ENCODE peak calls at places on chromosomes 7 and 10, in nine cellular contexts. M is hippocampal formation; P is thoracic aorta; H is body of pancreas; A is activated CD4-positive, alpha-beta T cell treated with anti-CD3 and anti-CD28 coated beads, Interleukin-2, amount 10 ng/mL, durations not matched to agents 7 days and 5 days; D is fibroblast of gingiva; Q is T follicular helper cell; F is A549; B is HuH-7. V is an unnamed sample.

GRCh38 chr7:106064836-106065559 is 47.1 kb downstream of the SYPL1 start:
- DNase-seq in P (peak), D (peak), A (no peak), H (peak), M (peak), Q (no peak), F (peak), B (peak), V (peak)

GRCh38 chr7:145863-146262 is 46.5 kb upstream of the FAM20C start:
- DNase-seq in Q (no peak), H (no peak), P (no peak), B (no peak), A (no peak), D (no peak), M (no peak), F (no peak), V (no peak)

GRCh38 chr10:119252051-119252465 is 44.7 kb downstream of the GRK5 start:
- DNase-seq in B (peak), A (no peak), H (no peak), Q (no peak), D (peak), M (no peak), F (no peak), P (no peak), V (peak)

GRCh38 chr7:87218941-87219544 is 489 bp downstream of the TMEM243 start:
- DNase-seq in F (peak), A (peak), D (peak), H (peak), B (peak), Q (no peak), P (no peak), M (no peak), V (no peak)

GRCh38 chr7:155590215-155591023 is 44.1 kb upstream of the CNPY1 start:
- DNase-seq in F (no peak), P (no peak), B (peak), Q (no peak), A (peak), M (no peak), H (peak), D (no peak), V (peak)

GRCh38 chr10:124319926-124320391 is 98.8 kb downstream of the OAT start:
- DNase-seq in F (no peak), B (no peak), D (peak), M (no peak), A (no peak), Q (no peak), P (no peak), H (no peak), V (no peak)

GRCh38 chr7:143492043-143492471 is 14.4 kb downstream of the TAS2R41 start:
- DNase-seq in M (no peak), F (peak), D (peak), Q (no peak), B (no peak), H (no peak), A (no peak), P (no peak), V (no peak)

GRCh38 chr10:29923416-29923970 is 135.9 kb downstream of the JCAD start:
- DNase-seq in M (no peak), A (no peak), B (no peak), H (no peak), P (no peak), D (no peak), Q (no peak), F (no peak), V (no peak)

GRCh38 chr10:121240011-121240410 is 358.2 kb downstream of the FGFR2 start:
- DNase-seq in P (no peak), H (no peak), M (no peak), Q (no peak), B (no peak), D (no peak), F (no peak), A (no peak), V (no peak)